ENCODE peak calls at places on chromosome 9, in four cellular contexts. G, F, I and Q are unnamed samples.

GRCh38 chr9:312596-313320 is 98.1 kb downstream of the DOCK8 start:
- DNase-seq in G (no peak), F (no peak), I (no peak), Q (no peak)

GRCh38 chr9:131641618-131642495 is 96.5 kb downstream of the PRRT1B start:
- DNase-seq in G (peak; percentile 85), F (no peak), I (no peak), Q (no peak)

GRCh38 chr9:27047126-27047525 is 41.7 kb upstream of the LRRC19 start:
- DNase-seq in G (no peak), F (no peak), I (no peak), Q (no peak)

GRCh38 chr9:75265525-75265972 is 177.2 kb downstream of the OSTF1 start:
- DNase-seq in G (peak; percentile 71), F (peak; percentile 9), I (peak; percentile 38), Q (peak; percentile 27)

GRCh38 chr9:131238402-131239021 is 37.8 kb downstream of the FAM78A start:
- DNase-seq in G (no peak), F (no peak), I (no peak), Q (no peak)

GRCh38 chr9:33709241-33709640 is 86.1 kb upstream of the PRSS3 start:
- DNase-seq in G (no peak), F (no peak), I (no peak), Q (no peak)

GRCh38 chr9:89496645-89497044 is 1.3 kb downstream of the SEMA4D start:
- DNase-seq in G (no peak), F (no peak), I (peak; percentile 38), Q (no peak)

GRCh38 chr9:70257991-70258691 is 637 bp upstream of the SMC5 start:
- DNase-seq in G (peak; percentile 50), F (no peak), I (peak; percentile 80), Q (no peak)

GRCh38 chr9:13279284-13280162 is at the start of gene MPDZ:
- DNase-seq in G (peak; percentile 89), F (no peak), I (peak; percentile 57), Q (no peak)

GRCh38 chr9:97415146-97415545 is 3.2 kb downstream of the TDRD7 start:
- DNase-seq in G (no peak), F (no peak), I (no peak), Q (no peak)

GRCh38 chr9:131667576-131667975 is 72.3 kb downstream of the RAPGEF1 start:
- DNase-seq in G (no peak), F (no peak), I (no peak), Q (peak; percentile 66)

GRCh38 chr9:86809968-86810367 is 137.3 kb downstream of the GAS1 start:
- DNase-seq in G (no peak), F (no peak), I (no peak), Q (no peak)

GRCh38 chr9:35164711-35165110 is 2.9 kb downstream of the UNC13B start:
- DNase-seq in G (no peak), F (no peak), I (no peak), Q (no peak)

GRCh38 chr9:12916037-12916436 is 141.2 kb downstream of the LURAP1L start:
- DNase-seq in G (no peak), F (no peak), I (no peak), Q (no peak)

GRCh38 chr9:95570150-95570549 is 53.4 kb upstream of the PTCH1 start:
- DNase-seq in G (no peak), F (no peak), I (no peak), Q (no peak)

GRCh38 chr9:87260171-87260570 is 237.5 kb upstream of the DAPK1 start:
- DNase-seq in G (no peak), F (no peak), I (no peak), Q (no peak)

GRCh38 chr9:93320591-93321219 is 130.8 kb upstream of the FAM120A start:
- DNase-seq in G (no peak), F (no peak), I (no peak), Q (no peak)

GRCh38 chr9:129289883-129290282 is 111.8 kb upstream of the IER5L start:
- DNase-seq in G (no peak), F (no peak), I (no peak), Q (no peak)

GRCh38 chr9:96318921-96319560 is 17.1 kb upstream of the HSD17B3 start:
- DNase-seq in G (no peak), F (no peak), I (no peak), Q (no peak)

GRCh38 chr9:37511006-37511714 is 25.4 kb downstream of the POLR1E start:
- DNase-seq in G (peak; percentile 16), F (no peak), I (no peak), Q (no peak)

GRCh38 chr9:105842023-105842644 is 147.8 kb downstream of the TMEM38B start:
- DNase-seq in G (peak; percentile 61), F (no peak), I (no peak), Q (no peak)

GRCh38 chr9:21326526-21327139 is 8.6 kb downstream of the KLHL9 start:
- DNase-seq in G (peak; percentile 55), F (peak; percentile 52), I (no peak), Q (no peak)

GRCh38 chr9:131552030-131552429 is 6.7 kb downstream of the PRRT1B start:
- DNase-seq in G (no peak), F (no peak), I (no peak), Q (no peak)

GRCh38 chr9:133118568-133118967 is 2.5 kb downstream of the RALGDS start:
- DNase-seq in G (no peak), F (no peak), I (no peak), Q (no peak)

GRCh38 chr9:129522351-129522750 is 98.5 kb downstream of the C9orf50 start:
- DNase-seq in G (no peak), F (no peak), I (no peak), Q (no peak)

GRCh38 chr9:6931913-6932312 is 174.1 kb downstream of the KDM4C start:
- DNase-seq in G (peak; percentile 78), F (no peak), I (peak; percentile 41), Q (no peak)

GRCh38 chr9:107024193-107024592 is 161.2 kb downstream of the ZNF462 start:
- DNase-seq in G (no peak), F (peak; percentile 10), I (no peak), Q (no peak)
- H3K4me3 ChIP-seq in G (no peak overlapping the region), F (no peak overlapping the region), I (no peak overlapping the region), Q (no peak overlapping the region)

GRCh38 chr9:124257865-124258764 is at the start of gene NEK6:
- DNase-seq in G (peak; percentile 63), F (peak; percentile 52), I (peak; percentile 40), Q (peak; percentile 17)
- H3K27ac ChIP-seq in G (peak within 1 kb of the TSS; percentile 95), F (peak within 1 kb of the TSS; percentile 51), I (peak within 1 kb of the TSS; percentile 86), Q (peak within 1 kb of the TSS; percentile 25)

GRCh38 chr9:134374301-134375010 is 48.2 kb downstream of the RXRA start:
- DNase-seq in G (no peak), F (no peak), I (no peak), Q (no peak)

GRCh38 chr9:134371731-134372130 is 45.5 kb downstream of the RXRA start:
- DNase-seq in G (no peak), F (no peak), I (peak; percentile 56), Q (no peak)

GRCh38 chr9:134373953-134374300 is 47.7 kb downstream of the RXRA start:
- DNase-seq in G (no peak), F (no peak), I (no peak), Q (no peak)

GRCh38 chr9:134372621-134373267 is 46.5 kb downstream of the RXRA start:
- DNase-seq in G (no peak), F (no peak), I (no peak), Q (no peak)

DNA sequence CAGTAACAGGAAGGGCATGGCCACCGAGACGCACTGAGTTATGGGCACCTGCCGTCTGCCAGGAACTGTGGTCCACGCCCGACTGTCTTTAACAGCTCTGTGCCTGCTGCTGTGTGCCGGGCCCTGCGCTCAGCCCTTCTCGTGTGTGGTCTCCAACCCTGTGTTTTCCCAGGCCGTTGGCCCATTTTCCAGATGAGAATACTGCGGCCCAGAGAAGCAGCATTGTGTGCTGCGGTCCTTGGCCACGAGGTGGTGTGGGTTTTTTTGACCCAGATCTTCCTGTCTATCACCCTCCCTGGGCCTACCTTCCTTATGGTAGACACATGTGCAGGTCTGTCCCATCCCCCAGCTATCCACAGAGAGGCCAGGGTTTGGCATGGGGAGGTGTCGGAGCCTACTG is 47.0 kb downstream of the RXRA start:
- DNase-seq in G (no peak), F (no peak), I (no peak), Q (no peak)
- H3K4me1 ChIP-seq in G (peaks cover 39% of the 10 kb centered on the region), F (no peaks in the 10 kb centered on the region), I (peaks cover 86% of the 10 kb centered on the region), Q (no peaks in the 10 kb centered on the region)

GRCh38 chr9:2264081-2264480 is 248.9 kb downstream of the SMARCA2 start:
- DNase-seq in G (no peak), F (no peak), I (no peak), Q (no peak)

GRCh38 chr9:2262809-2263510 is 247.8 kb downstream of the SMARCA2 start:
- DNase-seq in G (no peak), F (no peak), I (no peak), Q (no peak)

GRCh38 chr9:2262371-2262770 is 247.2 kb downstream of the SMARCA2 start:
- DNase-seq in G (no peak), F (no peak), I (no peak), Q (no peak)

GRCh38 chr9:2261421-2262103 is 246.4 kb downstream of the SMARCA2 start:
- DNase-seq in G (no peak), F (no peak), I (no peak), Q (no peak)

GRCh38 chr9:2263665-2264064 is 248.5 kb downstream of the SMARCA2 start:
- DNase-seq in G (no peak), F (no peak), I (no peak), Q (no peak)
- H3K4me3 ChIP-seq in G (no peak overlapping the region), F (no peak overlapping the region), I (no peak overlapping the region), Q (no peak overlapping the region)

GRCh38 chr9:137068539-137069507 is 1.5 kb downstream of the SAPCD2 start:
- DNase-seq in G (no peak), F (no peak), I (no peak), Q (no peak)

GRCh38 chr9:137069508-137070071 is 767 bp downstream of the SAPCD2 start:
- DNase-seq in G (no peak), F (no peak), I (no peak), Q (no peak)

GRCh38 chr9:137070201-137070905 is at the start of gene SAPCD2:
- DNase-seq in G (peak; percentile 93), F (peak; percentile 85), I (peak; percentile 93), Q (peak; percentile 82)

GRCh38 chr9:137070906-137071275 is 534 bp upstream of the SAPCD2 start:
- DNase-seq in G (no peak), F (no peak), I (no peak), Q (no peak)

GRCh38 chr9:137071282-137071681 is 925 bp upstream of the SAPCD2 start:
- DNase-seq in G (no peak), F (no peak), I (no peak), Q (no peak)
- H3K27ac ChIP-seq in G (peak overlapping the region; percentile 49), F (peak overlapping the region; percentile 65), I (peak overlapping the region; percentile 79), Q (no peak overlapping the region)

GRCh38 chr9:23851024-23851629 is 25.1 kb upstream of the ELAVL2 start:
- DNase-seq in G (peak; percentile 52), F (no peak), I (no peak), Q (no peak)
- H3K4me1 ChIP-seq in G (peaks cover 7% of the 10 kb centered on the region), F (no peaks in the 10 kb centered on the region), I (no peaks in the 10 kb centered on the region), Q (no peaks in the 10 kb centered on the region)

GRCh38 chr9:14348241-14349140 is 34.5 kb upstream of the NFIB start:
- DNase-seq in G (no peak), F (no peak), I (no peak), Q (no peak)
- H3K4me3 ChIP-seq in G (peak overlapping the region; percentile 21), F (no peak overlapping the region), I (peak overlapping the region; percentile 49), Q (no peak overlapping the region)

DNA sequence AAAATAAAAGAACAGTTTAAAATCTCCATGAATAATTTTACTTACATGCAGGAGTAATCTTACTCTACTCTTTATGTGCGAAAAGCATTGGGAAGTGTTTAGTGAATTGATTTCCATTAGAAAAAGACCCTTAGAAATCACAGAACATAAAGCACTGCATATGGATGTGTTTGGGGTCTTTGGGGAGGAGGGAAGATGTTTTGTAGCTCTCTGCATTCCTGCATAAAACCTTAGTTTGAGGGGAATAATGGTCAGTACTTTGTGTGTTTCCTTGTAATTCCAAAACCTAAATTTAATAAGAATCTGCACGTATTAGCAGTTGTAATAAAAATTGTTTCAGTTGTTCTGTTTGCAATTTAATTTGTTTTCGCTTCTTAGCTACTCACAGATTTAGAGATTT is 143.6 kb downstream of the SMARCA2 start:
- DNase-seq in G (no peak), F (no peak), I (no peak), Q (no peak)
- H3K27ac ChIP-seq in G (peak overlapping the region; percentile 74), F (no peak overlapping the region), I (peak overlapping the region; percentile 59), Q (peak overlapping the region; percentile 4)